ENCODE peak calls at places on chromosomes 16 and 17, in four cellular contexts. W, I, Y and C are unnamed samples.

GRCh38 chr17:82238562-82239201 is 9.8 kb downstream of the SLC16A3 start:
- DNase-seq in W (no peak), I (no peak), Y (no peak), C (no peak)

GRCh38 chr16:2512920-2513404 is 790 bp upstream of the ATP6V0C start:
- DNase-seq in W (no peak), I (peak; percentile 77), Y (no peak), C (peak; percentile 58)

GRCh38 chr16:4465977-4466779 is 8.2 kb downstream of the NMRAL1 start:
- DNase-seq in W (no peak), I (no peak), Y (no peak), C (no peak)

GRCh38 chr16:88703486-88704309 is 2.5 kb downstream of the RNF166 start:
- DNase-seq in W (no peak), I (no peak), Y (no peak), C (no peak)

GRCh38 chr17:62085511-62086408 is 20.7 kb upstream of the MED13 start:
- DNase-seq in W (peak; percentile 79), I (no peak), Y (no peak), C (no peak)

GRCh38 chr17:50212121-50212843 is 10.9 kb upstream of the COL1A1 start:
- DNase-seq in W (no peak), I (peak; percentile 39), Y (no peak), C (peak; percentile 25)

GRCh38 chr17:55327225-55328088 is 62.7 kb downstream of the HLF start:
- DNase-seq in W (peak; percentile 87), I (no peak), Y (no peak), C (no peak)

GRCh38 chr16:17532338-17532995 is 61.7 kb upstream of the XYLT1 start:
- DNase-seq in W (no peak), I (no peak), Y (no peak), C (no peak)

GRCh38 chr16:50621452-50621792 is 59.7 kb downstream of the SNX20 start:
- DNase-seq in W (no peak), I (no peak), Y (no peak), C (no peak)

GRCh38 chr16:85931596-85932402 is 32.8 kb downstream of the IRF8 start:
- DNase-seq in W (no peak), I (no peak), Y (no peak), C (no peak)

GRCh38 chr17:8581002-8581658 is 49.4 kb downstream of the MYH10 start:
- DNase-seq in W (no peak), I (no peak), Y (peak; percentile 46), C (peak; percentile 36)

GRCh38 chr17:75406222-75406615 is 741 bp upstream of the GRB2 start:
- DNase-seq in W (no peak), I (no peak), Y (no peak), C (peak; percentile 27)

GRCh38 chr16:87165885-87166284 is 151.3 kb downstream of the C16orf95 start:
- DNase-seq in W (no peak), I (no peak), Y (no peak), C (no peak)

GRCh38 chr17:17214646-17215436 is 8.7 kb upstream of the PLD6 start:
- DNase-seq in W (no peak), I (no peak), Y (no peak), C (no peak)

GRCh38 chr17:38663125-38663751 is 11.5 kb downstream of the EPOP start:
- DNase-seq in W (peak; percentile 90), I (peak; percentile 90), Y (no peak), C (peak; percentile 88)

GRCh38 chr17:41536741-41537613 is 8.9 kb upstream of the KRT19 start:
- DNase-seq in W (no peak), I (no peak), Y (no peak), C (no peak)

GRCh38 chr16:83903739-83904138 is 4.8 kb downstream of the MLYCD start:
- DNase-seq in W (no peak), I (no peak), Y (no peak), C (no peak)

GRCh38 chr16:15825750-15826305 is 31.0 kb downstream of the MYH11 start:
- DNase-seq in W (no peak), I (no peak), Y (no peak), C (no peak)

GRCh38 chr16:82329504-82330192 is 159.6 kb upstream of the MPHOSPH6 start:
- DNase-seq in W (peak; percentile 89), I (no peak), Y (no peak), C (no peak)

GRCh38 chr17:79925242-79925957 is 86.2 kb upstream of the CBX4 start:
- DNase-seq in W (no peak), I (no peak), Y (no peak), C (no peak)

GRCh38 chr17:27218719-27219488 is 75.0 kb upstream of the WSB1 start:
- DNase-seq in W (no peak), I (no peak), Y (peak; percentile 77), C (no peak)

GRCh38 chr17:80802626-80803450 is 188.8 kb upstream of the CHMP6 start:
- DNase-seq in W (no peak), I (no peak), Y (no peak), C (no peak)

GRCh38 chr17:292531-293382 is 59.9 kb downstream of the RPH3AL start:
- DNase-seq in W (no peak), I (no peak), Y (no peak), C (no peak)

GRCh38 chr17:54694287-54694887 is 206.3 kb upstream of the TOM1L1 start:
- DNase-seq in W (no peak), I (no peak), Y (no peak), C (peak; percentile 11)

GRCh38 chr16:49356728-49357488 is 16.7 kb upstream of the C16orf78 start:
- DNase-seq in W (no peak), I (no peak), Y (no peak), C (no peak)

GRCh38 chr17:30992551-30992950 is 21.7 kb downstream of the RNF135 start:
- DNase-seq in W (no peak), I (no peak), Y (no peak), C (no peak)

GRCh38 chr16:19102187-19102872 is 11.4 kb upstream of the ITPRIPL2 start:
- DNase-seq in W (no peak), I (no peak), Y (no peak), C (no peak)

GRCh38 chr17:17030515-17031211 is 11.6 kb upstream of the MPRIP start:
- DNase-seq in W (no peak), I (no peak), Y (no peak), C (peak; percentile 75)

GRCh38 chr16:88352261-88353200 is 30.2 kb upstream of the ZNF469 start:
- DNase-seq in W (no peak), I (no peak), Y (no peak), C (peak; percentile 27)

GRCh38 chr17:32264823-32265191 is 825 bp upstream of the RHBDL3 start:
- DNase-seq in W (no peak), I (peak; percentile 60), Y (no peak), C (no peak)

GRCh38 chr16:72837846-72838661 is 209.9 kb downstream of the ZFHX3 start:
- DNase-seq in W (no peak), I (no peak), Y (no peak), C (no peak)
- TF ChIP-seq TCF12 in W (no peak), I (no peak), Y (no peak), C (no peak)

GRCh38 chr16:30652718-30653117 is 2.0 kb downstream of the PRR14 start:
- DNase-seq in W (no peak), I (no peak), Y (no peak), C (no peak)

GRCh38 chr16:30649725-30650368 is 913 bp upstream of the PRR14 start:
- DNase-seq in W (no peak), I (no peak), Y (no peak), C (no peak)

GRCh38 chr16:30652005-30652296 is 1.2 kb downstream of the PRR14 start:
- DNase-seq in W (no peak), I (no peak), Y (no peak), C (no peak)

GRCh38 chr16:30651124-30652004 is 604 bp downstream of the PRR14 start:
- DNase-seq in W (peak; percentile 52), I (peak; percentile 80), Y (no peak), C (peak; percentile 88)

DNA sequence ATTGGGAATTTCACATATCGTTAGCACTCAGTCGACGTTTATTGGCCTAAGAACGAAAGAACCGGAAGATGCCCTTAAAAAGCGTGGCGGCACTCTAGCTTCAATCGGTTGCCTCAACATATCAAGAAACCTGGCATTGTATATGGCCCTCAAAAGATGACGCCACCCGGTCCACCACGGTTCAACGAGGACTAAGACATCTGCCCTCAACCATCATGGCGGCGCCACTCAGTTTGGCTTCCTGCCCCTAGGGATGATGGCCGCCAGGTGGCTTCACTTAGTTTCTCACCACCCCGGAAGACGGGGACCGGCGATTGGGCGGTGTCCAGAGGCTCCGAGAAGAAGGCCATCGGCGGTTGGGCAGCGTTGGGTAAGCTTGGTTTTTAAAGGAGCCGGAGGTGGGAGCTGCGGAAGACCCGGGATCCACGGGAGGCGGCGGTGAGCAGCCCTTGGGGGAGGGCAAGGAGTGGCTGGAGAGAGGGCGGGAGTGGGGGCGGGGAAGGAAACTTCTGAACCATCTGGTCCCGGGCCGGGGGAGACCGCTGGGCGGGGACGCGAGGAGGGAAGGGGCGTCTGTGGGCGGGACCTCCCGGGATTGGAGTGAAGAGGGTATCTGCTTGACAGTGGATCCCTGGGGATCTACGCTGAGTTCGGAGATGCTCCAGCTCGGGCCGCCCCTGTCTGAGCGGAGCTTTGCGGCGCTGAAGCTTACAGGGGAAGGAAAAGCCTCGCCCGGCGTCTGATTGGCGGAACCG is at the start of gene PRR14:
- DNase-seq in W (peak; percentile 99), I (peak; percentile 96), Y (peak; percentile 98), C (peak; percentile 94)
- TF ChIP-seq CTCF in W (peak; percentile 49), I (no peak), Y (no peak), C (no peak)

GRCh38 chr16:55434000-55434399 is 45.0 kb upstream of the MMP2 start:
- DNase-seq in W (no peak), I (no peak), Y (no peak), C (no peak)

GRCh38 chr16:55435387-55435786 is 43.6 kb upstream of the MMP2 start:
- DNase-seq in W (no peak), I (no peak), Y (no peak), C (no peak)

GRCh38 chr16:55436587-55436986 is 42.4 kb upstream of the MMP2 start:
- DNase-seq in W (no peak), I (no peak), Y (no peak), C (no peak)

GRCh38 chr16:55433535-55433934 is 45.5 kb upstream of the MMP2 start:
- DNase-seq in W (no peak), I (no peak), Y (no peak), C (no peak)

GRCh38 chr16:55433030-55433429 is 46.0 kb upstream of the MMP2 start:
- DNase-seq in W (peak; percentile 42), I (no peak), Y (no peak), C (no peak)
- TF ChIP-seq TCF12 in W (no peak), I (no peak), Y (no peak), C (no peak)

DNA sequence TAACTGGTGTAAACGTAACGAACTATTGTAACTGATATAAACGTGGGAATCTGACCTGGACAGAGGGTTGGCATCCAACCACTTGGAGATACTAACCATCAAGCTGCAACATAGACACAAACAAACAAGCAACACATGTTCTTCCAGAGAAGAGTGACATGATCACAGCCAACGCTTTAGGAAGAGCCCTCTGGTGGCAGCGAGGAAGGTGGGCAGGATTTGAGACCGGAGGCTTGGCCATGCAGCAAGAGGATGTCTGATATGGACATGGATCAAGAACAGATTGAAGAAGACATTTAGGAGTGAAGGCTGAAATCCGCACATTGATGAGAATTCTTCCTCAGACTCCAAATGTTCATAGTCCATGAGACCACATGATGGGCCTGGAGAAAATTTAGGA is 40.3 kb upstream of the TNRC6A start:
- DNase-seq in W (peak; percentile 53), I (no peak), Y (no peak), C (peak; percentile 64)
- TF ChIP-seq CTCF in W (peak; percentile 81), I (peak; percentile 63), Y (peak; percentile 64), C (peak; percentile 67)